ENCODE peak calls at places on chromosomes 16 and 17, in eight cellular contexts. V is omental fat pad, I is nephron progenitor cell, Q is cardiac muscle cell, E is MM.1S, G is left lung, A is brain microvascular endothelial cell, X is osteocyte. T is an unnamed sample.

GRCh38 chr17:77304051-77304745 is 163.4 kb downstream of the SEC14L1 start:
- DNase-seq in I (no peak), A (no peak), E (no peak), V (no peak), X (no peak), G (no peak), Q (no peak), T (no peak)

GRCh38 chr16:35596467-35596866 is 2137.1 kb downstream of the TP53TG3F start:
- DNase-seq in G (no peak), X (no peak), I (no peak), E (no peak), Q (no peak), V (no peak), A (no peak), T (no peak)

GRCh38 chr16:69532761-69533459 is 32.9 kb upstream of the NFAT5 start:
- DNase-seq in X (no peak), Q (no peak), E (no peak), V (no peak), I (no peak), A (no peak), G (no peak), T (no peak)

GRCh38 chr17:68533887-68534700 is 21.9 kb downstream of the PRKAR1A start:
- DNase-seq in V (no peak), Q (no peak), E (peak), G (no peak), X (no peak), A (no peak), I (no peak), T (no peak)

GRCh38 chr17:29566473-29567361 is at the start of gene ABHD15:
- DNase-seq in A (no peak), G (peak), Q (peak), E (peak), X (peak), V (peak), I (peak), T (no peak)

GRCh38 chr17:61837175-61838051 is 25.9 kb downstream of the BRIP1 start:
- DNase-seq in G (no peak), I (peak), X (no peak), Q (peak), E (peak), A (peak), V (peak), T (no peak)

GRCh38 chr16:77077523-77077922 is 113.5 kb upstream of the MON1B start:
- DNase-seq in V (no peak), A (no peak), Q (no peak), X (no peak), G (no peak), I (no peak), E (no peak), T (no peak)

GRCh38 chr17:45828171-45829133 is 16.2 kb upstream of the SPPL2C start:
- DNase-seq in V (no peak), A (no peak), X (no peak), E (no peak), I (no peak), Q (no peak), G (no peak), T (no peak)

GRCh38 chr17:41065829-41066624 is at the start of gene KRTAP2-4:
- DNase-seq in I (no peak), X (no peak), V (no peak), G (no peak), E (no peak), A (peak), Q (no peak), T (no peak)

GRCh38 chr17:5078106-5079028 is at the start of gene ZFP3:
- DNase-seq in I (no peak), V (peak), G (peak), Q (peak), E (no peak), X (no peak), A (peak), T (peak)

GRCh38 chr16:62665269-62665668 is 629.0 kb upstream of the CDH8 start:
- DNase-seq in V (no peak), E (no peak), A (no peak), Q (no peak), I (no peak), X (no peak), G (no peak), T (no peak)

GRCh38 chr17:20262116-20262977 is 205.0 kb downstream of the LGALS9B start:
- DNase-seq in Q (no peak), X (no peak), G (no peak), A (no peak), I (no peak), V (no peak), E (no peak), T (no peak)

GRCh38 chr17:7444682-7445010 is 215 bp upstream of the CHRNB1 start:
- DNase-seq in E (no peak), V (no peak), G (no peak), X (no peak), Q (no peak), I (no peak), A (no peak), T (no peak)

GRCh38 chr17:40820228-40820838 is 2.1 kb downstream of the KRT10 start:
- DNase-seq in V (no peak), X (no peak), Q (no peak), G (no peak), I (no peak), A (no peak), E (no peak), T (no peak)

GRCh38 chr16:70481929-70482536 is 27.6 kb downstream of the FCSK start:
- DNase-seq in V (no peak), X (no peak), G (no peak), Q (no peak), A (no peak), I (no peak), E (no peak), T (no peak)

GRCh38 chr16:82183004-82183397 is 13.0 kb upstream of the MPHOSPH6 start:
- DNase-seq in A (no peak), I (no peak), X (no peak), Q (no peak), V (no peak), E (no peak), G (no peak), T (no peak)

GRCh38 chr17:50905460-50905803 is 39.3 kb upstream of the TOB1 start:
- DNase-seq in G (no peak), E (no peak), I (no peak), V (no peak), Q (no peak), A (no peak), X (no peak), T (no peak)

DNA sequence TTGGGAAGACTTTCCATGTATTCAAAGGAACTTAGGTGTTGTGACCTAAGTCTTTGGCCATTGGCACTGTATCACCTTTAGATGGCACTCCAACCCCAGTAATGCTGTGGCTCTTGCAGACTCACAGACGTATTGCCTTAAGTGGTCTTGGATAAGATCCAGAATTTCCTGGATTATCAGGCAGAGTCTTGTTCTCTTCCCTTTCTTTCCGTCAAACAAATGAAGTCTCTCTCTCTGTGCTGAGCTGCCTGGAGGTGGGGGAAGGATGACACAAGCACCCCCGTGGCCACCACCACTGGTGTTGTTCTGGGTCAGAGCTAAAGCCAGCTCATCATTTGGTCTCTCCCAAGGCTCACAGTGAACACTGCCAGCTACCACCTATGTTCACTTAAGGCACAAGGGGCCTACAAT is 789.9 kb upstream of the KIF2B start:
- DNase-seq in X (no peak), V (no peak), Q (peak), A (no peak), G (no peak), E (peak), I (peak), T (no peak)
- TF ChIP-seq CTCF in X (peak), V (no peak), Q (peak), A (peak), G (peak), E (peak), I (peak), T (no peak)

DNA sequence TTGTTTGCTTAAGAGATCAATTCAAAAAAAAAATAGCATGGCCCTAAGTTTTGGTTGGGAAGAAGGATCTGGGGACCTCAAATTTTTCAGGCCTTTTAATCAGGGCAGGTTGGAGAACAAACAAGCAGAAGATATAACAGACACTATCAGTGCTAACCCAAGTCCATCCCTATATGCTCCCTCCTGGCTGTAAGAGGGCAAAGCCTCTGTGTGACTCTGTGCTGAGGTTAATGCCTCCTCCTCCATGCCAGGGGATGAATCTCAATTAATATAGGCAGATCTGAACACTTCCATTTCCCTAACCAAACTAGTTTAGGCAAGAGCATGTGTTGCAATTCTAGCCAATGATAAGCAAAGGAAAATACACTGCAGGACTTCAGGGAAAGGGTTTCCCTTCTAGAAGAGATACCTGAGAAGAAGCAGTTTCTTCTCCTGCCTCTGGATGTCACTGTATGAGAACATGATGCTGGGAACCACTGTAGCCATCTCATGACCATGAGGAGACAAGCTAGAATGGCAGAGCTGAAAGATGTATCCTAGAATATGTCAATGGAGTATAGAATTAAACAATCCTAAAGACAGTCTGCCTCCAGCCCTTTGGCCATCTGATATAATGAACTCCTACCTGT is 76.0 kb downstream of the CHD9NB start:
- DNase-seq in Q (peak), I (no peak), X (no peak), G (no peak), E (peak), V (no peak), A (peak), T (no peak)
- TF ChIP-seq CTCF in Q (peak), I (peak), X (peak), G (no peak), E (peak), V (no peak), A (no peak), T (peak)

GRCh38 chr16:89972244-89973234 is 24.0 kb downstream of the DEF8 start:
- DNase-seq in V (peak), G (peak), I (peak), X (peak), Q (peak), E (peak), A (peak), T (peak)
- TF ChIP-seq CTCF in V (no peak), G (no peak), I (no peak), X (no peak), Q (no peak), E (no peak), A (no peak), T (no peak)

GRCh38 chr17:71467719-71468118 is 653.1 kb upstream of the SOX9 start:
- DNase-seq in E (no peak), V (no peak), X (no peak), Q (no peak), A (no peak), I (no peak), G (no peak), T (no peak)

GRCh38 chr17:71470062-71470461 is 650.8 kb upstream of the SOX9 start:
- DNase-seq in X (no peak), G (no peak), Q (no peak), A (no peak), I (no peak), E (no peak), V (no peak), T (no peak)

DNA sequence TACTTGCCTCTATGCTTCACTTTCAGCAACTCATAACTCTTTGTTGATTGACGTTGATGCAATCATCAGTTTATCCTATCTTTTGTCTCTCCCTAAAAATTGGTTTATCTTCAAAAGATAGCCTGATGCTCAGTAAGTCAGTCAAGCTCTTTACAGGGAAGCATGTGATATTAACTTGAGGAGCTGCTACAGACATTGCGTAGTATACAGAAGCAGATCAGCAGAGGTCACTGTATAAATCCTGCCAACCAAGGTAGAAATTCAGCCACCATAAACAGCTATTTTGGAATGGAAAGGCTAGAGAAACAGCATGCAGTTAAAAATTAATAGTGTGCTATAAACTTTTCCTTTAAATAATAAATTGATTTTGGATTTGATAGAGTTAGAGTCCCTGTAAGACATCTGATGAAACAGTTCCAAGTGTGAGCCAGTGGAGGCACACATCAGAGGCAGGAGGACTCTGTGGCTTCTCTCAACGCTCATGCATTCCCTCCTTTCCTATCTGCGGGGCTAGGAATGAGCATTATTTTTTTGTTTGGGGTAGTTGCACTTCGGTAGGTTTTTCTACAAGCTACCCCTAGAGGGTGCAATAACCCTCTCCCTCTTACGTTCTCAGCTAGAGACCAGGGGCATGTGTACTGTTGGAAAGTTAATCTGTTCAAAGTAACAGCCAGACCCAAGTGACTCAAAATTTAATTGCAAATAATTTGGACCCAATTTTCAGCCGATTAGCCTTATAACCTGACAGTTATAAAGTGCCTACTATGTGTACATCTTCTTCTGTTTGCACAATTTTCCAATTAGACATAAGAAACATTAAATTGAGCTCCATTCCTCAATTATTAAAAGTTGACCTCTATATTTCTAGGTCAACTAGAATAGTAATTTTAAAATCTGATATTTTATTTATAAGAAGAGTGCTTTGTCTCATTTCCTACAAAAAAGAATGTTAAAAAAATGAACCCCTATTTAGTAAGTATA is 647.7 kb upstream of the SOX9 start:
- DNase-seq in E (peak), Q (peak), A (peak), X (no peak), G (no peak), V (no peak), I (peak), T (no peak)
- TF ChIP-seq CTCF in E (peak), Q (peak), A (peak), X (peak), G (peak), V (no peak), I (peak), T (no peak)

DNA sequence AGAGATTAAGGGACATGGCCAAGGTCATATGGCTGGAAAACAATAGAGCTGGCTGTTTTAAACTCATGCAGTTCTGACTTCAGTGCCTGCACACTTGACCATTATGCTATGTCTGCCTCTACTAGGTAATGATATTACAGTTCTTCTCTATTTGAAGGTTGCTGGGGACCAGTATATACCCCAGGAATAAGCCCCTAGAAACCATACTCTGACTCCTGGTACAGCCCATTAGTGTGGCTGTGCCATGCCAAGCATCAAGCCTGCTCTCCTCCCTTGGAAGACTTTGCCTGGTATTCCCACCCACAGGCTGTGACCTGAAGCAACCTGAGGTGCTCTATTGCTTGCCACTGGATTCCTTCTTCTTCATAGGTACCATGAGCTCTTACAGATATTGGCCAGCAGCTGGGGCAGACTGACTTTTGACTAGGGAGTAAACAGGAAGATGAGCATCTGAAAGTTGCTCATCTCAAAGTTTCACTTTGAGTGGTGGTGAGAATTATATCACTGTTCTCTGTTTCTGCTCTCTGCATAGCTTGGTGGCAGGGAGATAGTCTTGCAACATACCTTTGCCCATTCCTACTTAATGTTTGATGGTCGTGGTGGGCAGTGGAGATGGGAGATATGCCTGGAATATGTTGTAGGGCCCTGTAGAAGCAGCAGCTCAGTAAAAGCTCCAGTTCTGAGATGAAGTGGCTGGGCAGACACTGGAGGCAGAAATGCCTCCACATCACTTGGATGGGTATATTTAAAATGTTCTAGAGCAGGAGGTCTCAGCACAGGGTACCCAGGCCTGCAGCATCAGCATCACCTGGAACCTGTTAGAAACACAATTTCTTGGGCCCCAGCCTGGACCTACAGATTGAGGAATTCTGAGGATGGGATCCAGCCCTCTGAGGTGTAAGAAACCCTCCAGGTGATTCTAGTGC is 274.7 kb downstream of the HS3ST4 start:
- DNase-seq in G (no peak), I (no peak), X (no peak), V (no peak), A (no peak), E (peak), Q (no peak), T (no peak)
- TF ChIP-seq CTCF in G (no peak), I (no peak), X (no peak), V (no peak), A (no peak), E (peak), Q (no peak), T (no peak)

GRCh38 chr17:80892019-80892855 is 99.4 kb upstream of the CHMP6 start:
- DNase-seq in E (no peak), Q (peak), V (peak), G (peak), X (no peak), I (peak), A (peak), T (no peak)

GRCh38 chr17:80890551-80890930 is 101.1 kb upstream of the CHMP6 start:
- DNase-seq in X (no peak), G (no peak), I (no peak), A (no peak), E (no peak), V (no peak), Q (no peak), T (no peak)

GRCh38 chr17:80889897-80890550 is 101.6 kb upstream of the CHMP6 start:
- DNase-seq in Q (no peak), A (no peak), E (no peak), X (no peak), I (no peak), V (no peak), G (peak), T (no peak)

GRCh38 chr17:80892900-80893603 is 98.6 kb upstream of the CHMP6 start:
- DNase-seq in Q (no peak), X (peak), E (no peak), I (no peak), V (no peak), G (peak), A (peak), T (no peak)

DNA sequence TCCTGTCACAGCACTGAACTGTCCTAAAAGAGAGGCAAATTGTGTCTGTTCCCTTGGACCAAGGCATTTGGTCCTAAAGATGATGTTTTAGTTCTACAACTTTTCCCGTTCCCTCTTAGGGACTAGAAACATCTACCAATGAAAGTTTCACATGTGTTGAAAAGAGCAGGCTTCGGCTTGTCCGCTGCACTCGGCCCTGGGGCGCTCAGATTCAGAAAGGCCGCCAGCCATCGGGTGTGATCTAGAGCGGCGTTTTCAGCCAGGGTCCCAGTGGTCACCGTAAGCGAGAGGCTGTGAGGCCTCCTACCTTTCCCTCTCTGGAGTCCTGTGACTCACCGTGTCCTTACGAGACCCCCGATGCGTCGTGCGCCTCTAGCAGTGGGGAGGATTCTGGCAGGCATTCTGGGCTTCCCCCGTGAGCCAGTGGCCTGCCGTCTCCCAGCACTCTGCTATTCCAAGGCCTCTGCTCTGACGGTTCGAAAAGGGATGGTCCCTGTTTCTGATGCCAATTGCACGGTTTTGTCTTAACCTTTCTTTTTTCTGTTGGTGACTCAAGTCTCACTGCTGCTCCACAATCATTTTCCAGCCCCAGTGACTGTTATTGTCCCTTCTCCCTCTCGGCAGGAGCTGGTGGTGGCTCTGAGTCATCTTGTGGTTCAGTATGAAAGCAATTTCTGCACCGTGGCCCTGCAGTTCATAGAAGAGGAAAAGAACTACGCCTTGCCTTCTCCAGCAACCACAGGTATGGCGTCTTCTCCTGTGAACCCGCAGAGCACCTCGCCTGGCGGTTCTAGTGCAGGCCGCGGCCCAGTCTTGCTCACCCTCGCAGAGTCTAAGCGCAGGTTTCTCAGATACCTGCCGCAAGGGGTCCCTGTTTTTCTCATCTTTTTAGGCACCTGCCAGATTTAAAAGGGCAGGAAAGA is 100.3 kb upstream of the CHMP6 start:
- DNase-seq in I (no peak), G (peak), X (no peak), Q (no peak), V (no peak), E (no peak), A (peak), T (no peak)
- TF ChIP-seq CTCF in I (no peak), G (no peak), X (no peak), Q (peak), V (no peak), E (no peak), A (peak), T (no peak)